ENCODE peak calls at places on chromosome 9, in five cellular contexts. B is tibial nerve, Q is uterus, C is sigmoid colon, I is right lobe of liver. O is an unnamed sample.
A peak's percentile ranks its signal among the peaks of the same experiment; 100 is the strongest.

GRCh38 chr9:107142896-107143603 is 140.0 kb upstream of the RAD23B start:
- DNase-seq in B (no peak), I (peak; percentile 58), C (no peak), Q (no peak), O (no peak)

GRCh38 chr9:135644631-135645218 is 5.4 kb upstream of the GLT6D1 start:
- DNase-seq in B (no peak), C (no peak), I (no peak), Q (no peak), O (no peak)

GRCh38 chr9:98997580-98997979 is 53.9 kb downstream of the COL15A1 start:
- DNase-seq in B (no peak), Q (no peak), C (no peak), I (no peak), O (no peak)

GRCh38 chr9:126781186-126781585 is 23.7 kb upstream of the ZBTB43 start:
- DNase-seq in C (no peak), I (no peak), Q (no peak), B (no peak), O (no peak)

GRCh38 chr9:76591256-76591950 is 132.4 kb downstream of the GCNT1 start:
- DNase-seq in B (no peak), C (no peak), Q (no peak), I (no peak), O (no peak)

GRCh38 chr9:68690088-68690487 is 15.0 kb upstream of the PIP5K1B start:
- DNase-seq in Q (peak; percentile 38), C (no peak), I (no peak), B (no peak), O (no peak)

GRCh38 chr9:122186301-122186700 is 26.6 kb downstream of the MORN5 start:
- DNase-seq in C (no peak), B (no peak), I (peak; percentile 60), Q (no peak), O (no peak)

GRCh38 chr9:14452539-14452938 is 138.6 kb upstream of the NFIB start:
- DNase-seq in I (no peak), Q (no peak), C (no peak), B (no peak), O (no peak)

GRCh38 chr9:12843735-12844134 is 68.9 kb downstream of the LURAP1L start:
- DNase-seq in I (no peak), B (no peak), Q (no peak), C (no peak), O (no peak)

GRCh38 chr9:69297300-69297980 is 27.6 kb upstream of the ENTREP1 start:
- DNase-seq in C (no peak), I (no peak), B (no peak), Q (no peak), O (no peak)

GRCh38 chr9:77833686-77834429 is 185.7 kb upstream of the GNA14 start:
- DNase-seq in C (no peak), B (no peak), Q (no peak), I (no peak), O (no peak)

GRCh38 chr9:13487936-13488335 is 208.4 kb upstream of the MPDZ start:
- DNase-seq in Q (no peak), B (no peak), I (no peak), C (no peak), O (no peak)

GRCh38 chr9:86181379-86182315 is 77.8 kb downstream of the C9orf153 start:
- DNase-seq in B (no peak), I (no peak), Q (no peak), C (no peak), O (no peak)

GRCh38 chr9:114225534-114226288 is 70.4 kb downstream of the COL27A1 start:
- DNase-seq in Q (no peak), B (no peak), I (no peak), C (no peak), O (no peak)

GRCh38 chr9:81125446-81126092 is 563.8 kb downstream of the TLE1 start:
- DNase-seq in B (no peak), I (no peak), C (no peak), Q (no peak), O (no peak)

GRCh38 chr9:123637596-123637939 is 281.6 kb downstream of the CRB2 start:
- DNase-seq in I (no peak), C (no peak), Q (no peak), B (no peak), O (no peak)

GRCh38 chr9:9212963-9213362 is 1399.8 kb downstream of the PTPRD start:
- DNase-seq in B (no peak), C (no peak), Q (no peak), I (no peak), O (no peak)

DNA sequence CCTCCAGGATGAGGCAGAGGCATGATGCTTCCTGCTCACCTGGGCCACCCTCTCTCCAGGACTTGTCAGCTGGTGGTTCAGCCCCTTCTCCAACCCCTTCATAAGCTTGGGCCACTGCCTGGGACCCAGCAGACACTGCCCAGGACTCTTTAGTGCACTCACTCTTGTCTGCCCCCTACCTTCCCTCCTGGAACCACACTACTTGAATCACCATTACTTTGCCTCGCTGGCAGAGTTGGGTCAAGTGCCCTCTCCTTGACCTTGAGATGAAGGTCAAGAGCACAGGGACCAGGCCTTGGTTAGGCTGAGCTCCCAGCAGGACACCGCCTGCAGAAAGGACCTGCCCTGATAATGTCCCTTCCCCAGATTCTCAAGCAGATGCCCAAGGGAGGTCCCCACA is 8.5 kb upstream of the ENDOG start:
- DNase-seq in C (no peak), Q (no peak), I (no peak), B (no peak), O (no peak)
- TF ChIP-seq POLR2A in C (no peak), Q (no peak), I (no peak), B (no peak), O (no peak)

GRCh38 chr9:79663299-79663698 is 91.5 kb downstream of the TLE4 start:
- DNase-seq in B (no peak), Q (no peak), C (no peak), I (no peak), O (no peak)

GRCh38 chr9:79665383-79665782 is 93.6 kb downstream of the TLE4 start:
- DNase-seq in B (no peak), C (no peak), I (no peak), Q (no peak), O (no peak)

GRCh38 chr9:79662553-79662956 is 90.8 kb downstream of the TLE4 start:
- DNase-seq in C (no peak), B (no peak), Q (no peak), I (no peak), O (no peak)

GRCh38 chr9:79664375-79664825 is 92.6 kb downstream of the TLE4 start:
- DNase-seq in C (no peak), B (no peak), Q (no peak), I (no peak), O (no peak)

GRCh38 chr9:79663878-79664277 is 92.1 kb downstream of the TLE4 start:
- DNase-seq in C (no peak), I (no peak), Q (no peak), B (no peak), O (no peak)
- H3K27ac ChIP-seq in C (no peak overlapping the region), I (no peak overlapping the region), Q (no peak overlapping the region), B (no peak overlapping the region), O (no peak overlapping the region)

GRCh38 chr9:2014148-2014547 is 999 bp upstream of the SMARCA2 start:
- DNase-seq in C (no peak), Q (no peak), B (no peak), I (no peak), O (no peak)

GRCh38 chr9:2016411-2017208 is 1.5 kb downstream of the SMARCA2 start:
- DNase-seq in C (peak; percentile 92), B (peak; percentile 75), I (peak; percentile 90), Q (peak; percentile 75), O (peak; percentile 73)

GRCh38 chr9:2017209-2017458 is 2.0 kb downstream of the SMARCA2 start:
- DNase-seq in I (no peak), B (peak; percentile 20), Q (no peak), C (no peak), O (no peak)

GRCh38 chr9:2014696-2015580 is at the start of gene SMARCA2:
- DNase-seq in C (peak; percentile 99), I (peak; percentile 99), Q (peak; percentile 97), B (peak; percentile 96), O (peak; percentile 96)

DNA sequence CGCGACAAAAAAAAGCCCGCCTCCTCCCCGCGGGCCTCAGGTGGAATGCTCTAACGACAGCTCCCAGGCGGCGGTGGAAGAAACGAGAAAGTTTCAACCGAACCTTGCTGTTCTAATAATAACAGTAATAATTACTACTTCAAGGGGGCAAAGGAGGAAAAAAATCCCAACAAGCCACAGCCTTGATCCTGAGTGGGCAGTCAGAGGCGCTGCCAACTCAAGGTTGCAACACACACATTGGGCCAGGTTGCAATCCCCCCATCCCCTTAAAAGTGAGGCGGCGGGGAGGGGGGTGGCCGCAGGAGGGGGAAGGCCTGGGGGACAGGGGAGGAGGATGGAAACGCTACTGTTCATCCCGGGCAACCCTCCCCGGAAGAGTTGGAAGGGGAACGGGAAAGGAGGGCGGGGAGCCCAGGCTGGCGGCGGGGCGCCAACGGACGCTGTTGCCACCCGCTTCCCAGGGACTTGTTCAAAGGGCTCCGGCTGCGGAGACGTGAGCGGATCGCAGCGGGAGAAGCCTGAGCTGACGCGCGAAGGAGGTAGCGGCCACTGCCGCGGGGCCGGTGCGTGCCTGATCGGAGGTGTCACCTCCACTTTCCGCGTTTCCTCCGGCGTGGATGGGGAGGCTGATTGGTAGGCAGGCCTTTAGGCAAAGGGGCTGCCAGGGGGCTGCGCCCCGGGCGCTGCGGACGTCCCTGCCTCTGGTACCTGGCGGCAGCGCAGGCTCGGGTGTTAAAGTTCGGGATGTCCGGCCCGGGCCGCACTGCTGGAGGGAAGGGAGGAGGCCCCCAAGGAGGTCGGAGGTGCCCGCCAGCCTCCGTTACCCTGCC is 649 bp downstream of the SMARCA2 start:
- DNase-seq in Q (peak; percentile 60), B (peak; percentile 35), I (peak; percentile 79), C (peak; percentile 83), O (peak; percentile 16)
- TF ChIP-seq POLR2A in Q (no peak), B (no peak), I (no peak), C (no peak), O (no peak)

GRCh38 chr9:134071149-134071548 is 3.3 kb upstream of the BRD3 start:
- DNase-seq in I (no peak), Q (no peak), C (no peak), B (no peak), O (no peak)

GRCh38 chr9:134066923-134067851 is 639 bp downstream of the BRD3 start:
- DNase-seq in I (peak; percentile 49), B (no peak), Q (peak; percentile 23), C (peak; percentile 73), O (peak; percentile 18)

GRCh38 chr9:134069536-134070399 is 1.9 kb upstream of the BRD3 start:
- DNase-seq in I (no peak), Q (peak; percentile 13), B (no peak), C (no peak), O (peak; percentile 13)

GRCh38 chr9:134067904-134068741 is at the start of gene BRD3:
- DNase-seq in I (peak; percentile 89), B (peak; percentile 62), C (peak; percentile 91), Q (peak; percentile 82), O (peak; percentile 74)

DNA sequence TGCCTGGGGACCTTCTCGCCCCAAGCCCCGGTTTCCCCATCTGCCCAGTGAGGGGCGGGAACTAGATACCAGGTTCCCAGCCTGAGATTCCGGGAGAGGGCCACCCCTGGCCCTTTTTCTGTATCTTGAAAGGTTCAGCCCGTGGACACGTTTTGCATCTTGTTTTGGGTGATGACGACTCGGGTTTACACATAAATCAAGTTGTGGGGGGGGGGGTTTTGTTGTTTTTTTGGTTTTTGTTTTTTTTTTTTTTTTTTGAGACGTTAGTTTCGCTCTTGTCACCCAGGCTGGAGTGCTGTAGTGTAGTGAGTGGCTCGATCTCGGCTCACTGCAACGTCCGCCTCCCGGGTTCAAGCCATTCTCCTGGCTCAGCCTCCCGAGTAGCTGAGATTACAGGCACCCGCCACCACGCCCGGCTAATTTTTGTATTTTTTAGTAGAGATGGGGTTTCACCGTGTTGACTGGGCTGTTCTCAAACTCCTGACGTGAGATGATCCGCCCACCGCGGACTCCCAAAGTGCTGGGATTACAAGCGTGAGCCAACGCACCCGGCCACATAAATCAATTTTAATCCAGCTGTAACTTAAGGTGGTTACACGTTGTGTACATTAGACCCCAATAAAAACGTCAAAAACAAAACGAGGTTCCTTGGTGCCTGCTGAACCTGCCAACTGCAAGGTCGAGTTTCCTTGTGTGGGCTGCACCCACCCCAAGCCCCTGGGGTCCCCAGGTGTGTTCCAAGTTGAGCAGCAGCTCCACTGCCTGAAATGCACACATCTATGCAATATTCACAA is 1.1 kb upstream of the BRD3 start:
- DNase-seq in B (no peak), C (peak; percentile 64), I (no peak), Q (peak; percentile 20), O (no peak)
- H3K27ac ChIP-seq in B (peak overlapping the region; percentile 99), C (peak overlapping the region; percentile 100), I (peak overlapping the region; percentile 84), Q (peak overlapping the region; percentile 100), O (peak overlapping the region; percentile 99)